ENCODE peak calls at places on chromosomes 16 and 17, in eight cellular contexts. One of them, this sample, is unnamed.
A peak's percentile ranks its signal among the peaks of the same experiment; 100 is the strongest.

GRCh38 chr16:17617021-17617420 is 146.3 kb upstream of the XYLT1 start:
- DNase-seq in lower lobe of right lung: no peak
- DNase-seq in fibroblast of mammary gland: no peak
- DNase-seq in ascending aorta: no peak
- DNase-seq in cardiac fibroblast: no peak
- DNase-seq in cardiac muscle cell: no peak
- DNase-seq in tibial artery: no peak
- DNase-seq in glutamatergic neuron: no peak
- DNase-seq in this sample: no peak

GRCh38 chr16:57999366-57999970 is 1.0 kb downstream of the ZNF319 start:
- DNase-seq in glutamatergic neuron: peak; percentile 7
- DNase-seq in fibroblast of mammary gland: peak; percentile 51
- DNase-seq in lower lobe of right lung: peak; percentile 44
- DNase-seq in tibial artery: no peak
- DNase-seq in cardiac fibroblast: no peak
- DNase-seq in ascending aorta: no peak
- DNase-seq in cardiac muscle cell: no peak
- DNase-seq in this sample: no peak

GRCh38 chr17:29862127-29862526 is 67.9 kb downstream of the SSH2 start:
- DNase-seq in tibial artery: no peak
- DNase-seq in ascending aorta: no peak
- DNase-seq in cardiac muscle cell: no peak
- DNase-seq in glutamatergic neuron: no peak
- DNase-seq in cardiac fibroblast: no peak
- DNase-seq in lower lobe of right lung: no peak
- DNase-seq in fibroblast of mammary gland: no peak
- DNase-seq in this sample: no peak

GRCh38 chr17:76909971-76910760 is 42.0 kb downstream of the MGAT5B start:
- DNase-seq in fibroblast of mammary gland: peak; percentile 18
- DNase-seq in glutamatergic neuron: no peak
- DNase-seq in ascending aorta: no peak
- DNase-seq in tibial artery: no peak
- DNase-seq in cardiac muscle cell: peak; percentile 54
- DNase-seq in cardiac fibroblast: peak; percentile 40
- DNase-seq in lower lobe of right lung: peak; percentile 68
- DNase-seq in this sample: no peak

GRCh38 chr17:48733632-48734327 is 5.2 kb upstream of the HOXB13 start:
- DNase-seq in lower lobe of right lung: no peak
- DNase-seq in tibial artery: no peak
- DNase-seq in fibroblast of mammary gland: no peak
- DNase-seq in glutamatergic neuron: no peak
- DNase-seq in cardiac fibroblast: no peak
- DNase-seq in cardiac muscle cell: no peak
- DNase-seq in ascending aorta: no peak
- DNase-seq in this sample: no peak

GRCh38 chr17:16294560-16294959 is 58.7 kb downstream of the CENPV start:
- DNase-seq in ascending aorta: no peak
- DNase-seq in glutamatergic neuron: no peak
- DNase-seq in lower lobe of right lung: no peak
- DNase-seq in cardiac fibroblast: no peak
- DNase-seq in cardiac muscle cell: no peak
- DNase-seq in fibroblast of mammary gland: no peak
- DNase-seq in tibial artery: no peak
- DNase-seq in this sample: no peak

GRCh38 chr17:48878920-48879898 is 13.4 kb upstream of the ATP5MC1 start:
- DNase-seq in cardiac muscle cell: peak; percentile 79
- DNase-seq in glutamatergic neuron: peak; percentile 62
- DNase-seq in fibroblast of mammary gland: peak; percentile 74
- DNase-seq in tibial artery: peak; percentile 39
- DNase-seq in cardiac fibroblast: peak; percentile 79
- DNase-seq in ascending aorta: no peak
- DNase-seq in lower lobe of right lung: no peak
- DNase-seq in this sample: no peak

GRCh38 chr17:74235040-74235581 is 21.7 kb downstream of the TTYH2 start:
- DNase-seq in cardiac muscle cell: no peak
- DNase-seq in glutamatergic neuron: no peak
- DNase-seq in lower lobe of right lung: no peak
- DNase-seq in tibial artery: no peak
- DNase-seq in ascending aorta: no peak
- DNase-seq in fibroblast of mammary gland: no peak
- DNase-seq in cardiac fibroblast: no peak
- DNase-seq in this sample: no peak

GRCh38 chr17:3976675-3977171 is 12.5 kb upstream of the ATP2A3 start:
- DNase-seq in glutamatergic neuron: no peak
- DNase-seq in tibial artery: peak; percentile 59
- DNase-seq in fibroblast of mammary gland: no peak
- DNase-seq in cardiac muscle cell: no peak
- DNase-seq in ascending aorta: peak; percentile 87
- DNase-seq in lower lobe of right lung: peak; percentile 92
- DNase-seq in cardiac fibroblast: no peak
- DNase-seq in this sample: no peak

GRCh38 chr16:4207683-4208528 is 34.0 kb downstream of the SRL start:
- DNase-seq in ascending aorta: no peak
- DNase-seq in tibial artery: no peak
- DNase-seq in cardiac muscle cell: no peak
- DNase-seq in cardiac fibroblast: no peak
- DNase-seq in glutamatergic neuron: no peak
- DNase-seq in lower lobe of right lung: no peak
- DNase-seq in fibroblast of mammary gland: no peak
- DNase-seq in this sample: no peak

GRCh38 chr17:36590082-36590481 is 1.6 kb upstream of the DHRS11 start:
- DNase-seq in cardiac fibroblast: peak; percentile 83
- DNase-seq in cardiac muscle cell: peak; percentile 88
- DNase-seq in fibroblast of mammary gland: peak; percentile 23
- DNase-seq in lower lobe of right lung: no peak
- DNase-seq in ascending aorta: no peak
- DNase-seq in tibial artery: no peak
- DNase-seq in glutamatergic neuron: no peak
- DNase-seq in this sample: no peak

GRCh38 chr16:64122177-64122576 is 999.7 kb downstream of the CDH11 start:
- DNase-seq in tibial artery: no peak
- DNase-seq in glutamatergic neuron: no peak
- DNase-seq in cardiac muscle cell: peak; percentile 1
- DNase-seq in lower lobe of right lung: no peak
- DNase-seq in ascending aorta: no peak
- DNase-seq in fibroblast of mammary gland: no peak
- DNase-seq in cardiac fibroblast: no peak
- DNase-seq in this sample: no peak

GRCh38 chr16:70687172-70687531 is 1.3 kb upstream of the MTSS2 start:
- DNase-seq in glutamatergic neuron: peak; percentile 41
- DNase-seq in ascending aorta: no peak
- DNase-seq in lower lobe of right lung: no peak
- DNase-seq in tibial artery: no peak
- DNase-seq in fibroblast of mammary gland: no peak
- DNase-seq in cardiac fibroblast: no peak
- DNase-seq in cardiac muscle cell: no peak
- DNase-seq in this sample: no peak

GRCh38 chr16:11316331-11317015 is 28.8 kb upstream of the RMI2 start:
- DNase-seq in cardiac muscle cell: no peak
- DNase-seq in glutamatergic neuron: peak; percentile 43
- DNase-seq in cardiac fibroblast: no peak
- DNase-seq in ascending aorta: no peak
- DNase-seq in fibroblast of mammary gland: no peak
- DNase-seq in lower lobe of right lung: no peak
- DNase-seq in tibial artery: no peak
- DNase-seq in this sample: no peak

DNA sequence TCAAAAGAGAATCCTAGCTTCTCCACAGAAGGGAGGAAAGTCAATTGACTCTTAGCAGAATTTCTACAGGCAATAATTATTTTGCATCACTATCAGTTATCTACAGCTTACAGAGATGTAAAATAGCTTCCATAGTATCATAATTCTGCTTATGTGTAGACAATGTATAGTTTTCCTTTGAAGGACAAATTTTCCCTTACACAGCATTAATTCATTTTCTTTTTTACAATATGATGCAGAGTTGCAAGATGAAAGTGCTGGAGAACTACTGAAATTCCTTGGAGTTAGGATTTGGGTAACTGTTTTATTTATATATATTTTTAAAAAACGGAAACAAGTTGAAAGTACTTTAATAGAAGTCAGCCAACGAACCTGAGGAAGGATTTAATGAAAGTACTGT is 111.0 kb upstream of the CPHXL start:
- DNase-seq in ascending aorta: no peak
- DNase-seq in tibial artery: no peak
- DNase-seq in fibroblast of mammary gland: no peak
- DNase-seq in cardiac fibroblast: no peak
- DNase-seq in lower lobe of right lung: no peak
- DNase-seq in cardiac muscle cell: no peak
- DNase-seq in glutamatergic neuron: no peak
- DNase-seq in this sample: no peak
- TF ChIP-seq CTCF in ascending aorta: no peak
- TF ChIP-seq CTCF in tibial artery: no peak
- TF ChIP-seq CTCF in fibroblast of mammary gland: no peak
- TF ChIP-seq CTCF in cardiac fibroblast: no peak
- TF ChIP-seq CTCF in lower lobe of right lung: no peak
- TF ChIP-seq CTCF in cardiac muscle cell: no peak
- TF ChIP-seq CTCF in glutamatergic neuron: no peak
- TF ChIP-seq CTCF in this sample: no peak

GRCh38 chr16:81181013-81181720 is 57.3 kb upstream of the BCO1 start:
- DNase-seq in cardiac muscle cell: peak; percentile 97
- DNase-seq in fibroblast of mammary gland: peak; percentile 98
- DNase-seq in cardiac fibroblast: peak; percentile 97
- DNase-seq in ascending aorta: peak; percentile 92
- DNase-seq in tibial artery: peak; percentile 95
- DNase-seq in glutamatergic neuron: peak; percentile 77
- DNase-seq in lower lobe of right lung: peak; percentile 62
- DNase-seq in this sample: peak; percentile 84
- TF ChIP-seq CTCF in cardiac muscle cell: no peak
- TF ChIP-seq CTCF in fibroblast of mammary gland: no peak
- TF ChIP-seq CTCF in cardiac fibroblast: no peak
- TF ChIP-seq CTCF in ascending aorta: no peak
- TF ChIP-seq CTCF in tibial artery: no peak
- TF ChIP-seq CTCF in glutamatergic neuron: no peak
- TF ChIP-seq CTCF in lower lobe of right lung: no peak
- TF ChIP-seq CTCF in this sample: no peak

GRCh38 chr17:75260679-75261335 is 599 bp downstream of the GGA3 start:
- DNase-seq in cardiac muscle cell: peak; percentile 29
- DNase-seq in cardiac fibroblast: no peak
- DNase-seq in glutamatergic neuron: no peak
- DNase-seq in fibroblast of mammary gland: no peak
- DNase-seq in tibial artery: no peak
- DNase-seq in lower lobe of right lung: no peak
- DNase-seq in ascending aorta: no peak
- DNase-seq in this sample: no peak

GRCh38 chr17:75261336-75262111 is at the start of the genes GGA3 and MRPS7:
- DNase-seq in ascending aorta: peak; percentile 98
- DNase-seq in glutamatergic neuron: peak; percentile 97
- DNase-seq in cardiac fibroblast: peak; percentile 95
- DNase-seq in fibroblast of mammary gland: peak; percentile 87
- DNase-seq in cardiac muscle cell: peak; percentile 95
- DNase-seq in tibial artery: peak; percentile 96
- DNase-seq in lower lobe of right lung: peak; percentile 97
- DNase-seq in this sample: no peak

GRCh38 chr17:75265614-75266314 is 4.1 kb downstream of the MRPS7 start:
- DNase-seq in lower lobe of right lung: no peak
- DNase-seq in glutamatergic neuron: no peak
- DNase-seq in cardiac fibroblast: no peak
- DNase-seq in tibial artery: no peak
- DNase-seq in fibroblast of mammary gland: no peak
- DNase-seq in ascending aorta: no peak
- DNase-seq in cardiac muscle cell: no peak
- DNase-seq in this sample: no peak

GRCh38 chr17:75262112-75262606 is 480 bp downstream of the MRPS7 start:
- DNase-seq in glutamatergic neuron: no peak
- DNase-seq in cardiac muscle cell: no peak
- DNase-seq in fibroblast of mammary gland: no peak
- DNase-seq in lower lobe of right lung: no peak
- DNase-seq in cardiac fibroblast: no peak
- DNase-seq in ascending aorta: no peak
- DNase-seq in tibial artery: no peak
- DNase-seq in this sample: no peak

GRCh38 chr17:75263051-75263450 is 1.4 kb downstream of the MRPS7 start:
- DNase-seq in ascending aorta: no peak
- DNase-seq in glutamatergic neuron: no peak
- DNase-seq in tibial artery: no peak
- DNase-seq in cardiac fibroblast: no peak
- DNase-seq in fibroblast of mammary gland: no peak
- DNase-seq in lower lobe of right lung: no peak
- DNase-seq in cardiac muscle cell: no peak
- DNase-seq in this sample: no peak
- TF ChIP-seq CTCF in ascending aorta: no peak
- TF ChIP-seq CTCF in glutamatergic neuron: no peak
- TF ChIP-seq CTCF in tibial artery: no peak
- TF ChIP-seq CTCF in cardiac fibroblast: no peak
- TF ChIP-seq CTCF in fibroblast of mammary gland: no peak
- TF ChIP-seq CTCF in lower lobe of right lung: no peak
- TF ChIP-seq CTCF in cardiac muscle cell: no peak
- TF ChIP-seq CTCF in this sample: no peak

GRCh38 chr17:47692895-47693666 is 880 bp upstream of the TBKBP1 start:
- DNase-seq in lower lobe of right lung: no peak
- DNase-seq in glutamatergic neuron: no peak
- DNase-seq in cardiac fibroblast: no peak
- DNase-seq in ascending aorta: no peak
- DNase-seq in cardiac muscle cell: no peak
- DNase-seq in fibroblast of mammary gland: no peak
- DNase-seq in tibial artery: no peak
- DNase-seq in this sample: no peak
- TF ChIP-seq CTCF in lower lobe of right lung: no peak
- TF ChIP-seq CTCF in glutamatergic neuron: no peak
- TF ChIP-seq CTCF in cardiac fibroblast: no peak
- TF ChIP-seq CTCF in ascending aorta: no peak
- TF ChIP-seq CTCF in cardiac muscle cell: no peak
- TF ChIP-seq CTCF in fibroblast of mammary gland: no peak
- TF ChIP-seq CTCF in tibial artery: no peak
- TF ChIP-seq CTCF in this sample: no peak

GRCh38 chr16:75251280-75252048 is at the start of gene BCAR1:
- DNase-seq in cardiac muscle cell: peak; percentile 96
- DNase-seq in ascending aorta: peak; percentile 95
- DNase-seq in cardiac fibroblast: peak; percentile 95
- DNase-seq in tibial artery: peak; percentile 87
- DNase-seq in fibroblast of mammary gland: peak; percentile 94
- DNase-seq in glutamatergic neuron: peak; percentile 90
- DNase-seq in lower lobe of right lung: peak; percentile 93
- DNase-seq in this sample: no peak
- TF ChIP-seq CTCF in cardiac muscle cell: no peak
- TF ChIP-seq CTCF in ascending aorta: no peak
- TF ChIP-seq CTCF in cardiac fibroblast: no peak
- TF ChIP-seq CTCF in tibial artery: peak; percentile 10
- TF ChIP-seq CTCF in fibroblast of mammary gland: no peak
- TF ChIP-seq CTCF in glutamatergic neuron: no peak
- TF ChIP-seq CTCF in lower lobe of right lung: peak; percentile 30
- TF ChIP-seq CTCF in this sample: no peak